ENCODE peak calls at places on chromosomes 6 and 20, in eight cellular contexts. U, Y, E, P, Q, A, O and D are unnamed samples.

GRCh38 chr6:11929451-11929850 is 82.7 kb upstream of the HIVEP1 start:
- DNase-seq in Q (no peak), E (no peak), U (no peak), A (no peak), O (no peak), P (no peak), Y (no peak), D (no peak)

GRCh38 chr6:66183982-66184555 is 477.0 kb upstream of the EYS start:
- DNase-seq in U (no peak), O (no peak), E (no peak), Q (no peak), P (no peak), A (peak), Y (no peak), D (no peak)

GRCh38 chr20:52105573-52106422 is 85.8 kb downstream of the ZFP64 start:
- DNase-seq in U (peak), A (peak), Y (no peak), P (no peak), E (no peak), Q (peak), O (no peak), D (no peak)

GRCh38 chr6:108944707-108945685 is 96.8 kb downstream of the ARMC2 start:
- DNase-seq in P (peak), A (peak), E (peak), Q (no peak), U (no peak), Y (peak), O (no peak), D (no peak)

GRCh38 chr6:143299253-143300166 is 151.0 kb downstream of the ADAT2 start:
- DNase-seq in A (no peak), P (no peak), Q (no peak), E (no peak), O (no peak), Y (no peak), U (no peak), D (peak)

GRCh38 chr20:58714340-58714922 is 21.8 kb downstream of the NPEPL1 start:
- DNase-seq in U (peak), E (no peak), O (peak), A (no peak), P (peak), Q (no peak), Y (peak), D (peak)

GRCh38 chr20:20037960-20038359 is 14.3 kb downstream of the CRNKL1 start:
- DNase-seq in A (peak), P (no peak), O (no peak), Q (no peak), U (no peak), Y (no peak), E (no peak), D (no peak)

GRCh38 chr20:64110411-64111068 is 3.2 kb upstream of the NPBWR2 start:
- DNase-seq in E (no peak), U (no peak), Y (no peak), A (no peak), Q (no peak), P (no peak), O (no peak), D (no peak)

GRCh38 chr6:161418458-161418945 is 144.6 kb upstream of the AGPAT4 start:
- DNase-seq in A (peak), Q (peak), O (peak), P (no peak), E (peak), U (peak), Y (peak), D (peak)

GRCh38 chr6:35554811-35555210 is 42.1 kb upstream of the TULP1 start:
- DNase-seq in Y (no peak), O (no peak), U (no peak), E (no peak), Q (no peak), P (no peak), A (no peak), D (no peak)

GRCh38 chr6:35547666-35548065 is 35.0 kb upstream of the TULP1 start:
- DNase-seq in Y (no peak), O (no peak), Q (no peak), P (no peak), E (no peak), U (no peak), A (no peak), D (no peak)

GRCh38 chr6:35553309-35553708 is 40.6 kb upstream of the TULP1 start:
- DNase-seq in O (no peak), Q (no peak), E (no peak), U (no peak), P (no peak), A (no peak), Y (no peak), D (no peak)

GRCh38 chr6:35550437-35550836 is 37.7 kb upstream of the TULP1 start:
- DNase-seq in P (no peak), Q (no peak), O (no peak), A (no peak), Y (no peak), U (no peak), E (no peak), D (no peak)

DNA sequence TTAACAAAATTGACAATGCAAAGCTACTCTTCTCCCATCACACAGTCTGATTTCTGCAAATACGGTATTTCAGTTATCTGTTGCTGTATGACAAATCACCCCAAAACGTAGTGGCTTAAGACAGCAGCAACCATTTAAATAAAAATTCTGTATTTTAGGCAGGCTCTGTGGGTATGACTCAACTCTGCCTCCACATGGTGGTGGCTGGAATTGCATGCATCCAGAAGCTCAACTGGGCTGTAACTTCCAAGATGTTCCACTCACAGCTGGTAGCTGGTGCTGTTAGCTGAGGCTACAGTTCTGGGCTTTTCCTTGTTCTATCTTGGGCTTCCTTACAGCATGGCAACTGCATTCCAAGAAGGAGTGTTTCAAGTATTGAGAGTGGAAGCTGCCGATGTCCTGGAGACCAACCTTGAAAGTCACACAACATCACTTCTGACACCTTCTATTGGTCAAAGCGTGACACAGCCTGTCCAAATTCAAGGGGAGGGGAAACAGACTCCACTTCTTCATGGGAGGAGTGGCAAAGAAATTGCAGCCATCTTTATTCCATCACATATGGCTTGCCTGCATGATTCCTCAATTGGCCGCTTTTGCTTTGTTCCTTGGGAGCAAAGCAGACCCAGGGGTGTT is 39.7 kb upstream of the TULP1 start:
- DNase-seq in Y (no peak), Q (peak), U (no peak), P (no peak), E (no peak), A (no peak), O (peak), D (peak)
- TF ChIP-seq CTCF in Y (no peak), Q (peak), U (no peak), P (peak), E (peak), A (peak), O (peak), D (peak)

GRCh38 chr6:167485186-167485978 is 160.5 kb downstream of the TTLL2 start:
- DNase-seq in U (no peak), E (no peak), P (no peak), O (no peak), Y (peak), Q (no peak), A (peak), D (no peak)
- TF ChIP-seq CTCF in U (peak), E (no peak), P (peak), O (no peak), Y (peak), Q (peak), A (peak), D (no peak)

GRCh38 chr6:26006086-26006939 is 43.7 kb downstream of the TRIM38 start:
- DNase-seq in Y (no peak), P (no peak), E (no peak), A (no peak), O (no peak), U (no peak), Q (no peak), D (no peak)

GRCh38 chr6:25998379-25998778 is 35.8 kb downstream of the TRIM38 start:
- DNase-seq in E (no peak), P (no peak), U (no peak), Q (no peak), A (no peak), O (no peak), Y (no peak), D (no peak)

GRCh38 chr6:26000366-26000886 is 37.8 kb downstream of the TRIM38 start:
- DNase-seq in Y (no peak), U (no peak), P (no peak), O (no peak), A (no peak), E (no peak), Q (no peak), D (no peak)

DNA sequence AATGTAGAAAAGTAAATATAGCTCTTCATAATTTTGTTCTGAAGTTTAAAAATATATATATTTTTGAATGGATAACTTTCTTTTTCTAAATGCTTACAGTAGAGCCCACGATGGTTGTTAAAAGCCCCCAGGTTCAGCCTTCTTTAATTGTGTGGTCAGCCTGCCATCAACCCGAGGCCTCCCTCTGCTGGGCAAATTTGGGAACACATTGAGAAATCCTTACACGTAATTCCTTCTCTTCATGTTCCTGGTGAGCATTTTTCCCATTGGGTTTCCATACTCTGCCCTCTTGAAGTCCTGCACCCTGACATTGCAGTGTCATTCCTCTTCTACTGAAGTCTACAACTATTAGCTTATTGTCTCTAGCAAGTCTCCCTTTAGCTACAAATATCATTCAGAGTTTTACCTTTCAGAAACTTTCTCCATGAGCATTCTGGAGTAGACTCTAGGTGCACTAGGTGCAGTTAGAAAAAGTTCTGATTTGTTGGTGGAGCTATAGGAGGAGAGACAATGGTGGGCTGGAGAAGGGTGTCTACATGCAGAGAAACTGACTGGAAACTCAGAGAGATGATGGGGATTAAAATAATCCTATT is 40.6 kb downstream of the TRIM38 start:
- DNase-seq in P (peak), A (peak), Y (peak), O (peak), Q (peak), U (peak), E (no peak), D (peak)
- TF ChIP-seq CTCF in P (peak), A (peak), Y (peak), O (peak), Q (peak), U (peak), E (peak), D (peak)

GRCh38 chr6:134574491-134574890 is 256.6 kb upstream of the SGK1 start:
- DNase-seq in O (peak), A (no peak), P (no peak), U (no peak), Q (no peak), E (no peak), Y (no peak), D (no peak)

GRCh38 chr6:134577998-134578397 is 260.1 kb upstream of the SGK1 start:
- DNase-seq in Q (no peak), P (no peak), Y (no peak), O (no peak), U (no peak), A (peak), E (no peak), D (no peak)
- TF ChIP-seq CTCF in Q (no peak), P (no peak), Y (no peak), O (no peak), U (no peak), A (peak), E (peak), D (no peak)